ENCODE peak calls at places on chromosomes 12 and 14, in four cellular contexts. C, Y, J and T are unnamed samples.

GRCh38 chr12:79689477-79690155 is 1.1 kb downstream of the PAWR start:
- DNase-seq in C (peak), Y (no peak), J (peak), T (no peak)

GRCh38 chr12:10363922-10364838 is 25.7 kb downstream of the KLRK1 start:
- DNase-seq in C (peak), Y (peak), J (peak), T (peak)

GRCh38 chr14:67583711-67584644 is 16.1 kb downstream of the PIGH start:
- DNase-seq in C (peak), Y (no peak), J (peak), T (no peak)

GRCh38 chr12:120709976-120710804 is at the start of gene UNC119B:
- DNase-seq in C (peak), Y (peak), J (peak), T (peak)

GRCh38 chr12:50992814-50993213 is 33.4 kb downstream of the SLC11A2 start:
- DNase-seq in C (no peak), Y (peak), J (peak), T (no peak)

GRCh38 chr14:56581041-56581727 is 1.6 kb downstream of the TMEM260 start:
- DNase-seq in C (no peak), Y (no peak), J (no peak), T (no peak)

GRCh38 chr12:27193854-27194544 is 50.1 kb upstream of the STK38L start:
- DNase-seq in C (peak), Y (no peak), J (peak), T (no peak)

GRCh38 chr14:51465486-51465885 is 186.2 kb upstream of the FRMD6 start:
- DNase-seq in C (no peak), Y (no peak), J (no peak), T (no peak)

GRCh38 chr14:95365401-95365800 is 45.7 kb upstream of the CLMN start:
- DNase-seq in C (no peak), Y (no peak), J (no peak), T (no peak)

GRCh38 chr12:85283560-85283959 is 3.5 kb downstream of the ALX1 start:
- DNase-seq in C (no peak), Y (no peak), J (no peak), T (no peak)